ENCODE peak calls at places on chromosomes 6 and 20, in four cellular contexts. U is PC-9, X is mammary epithelial cell, R is tibial artery. V is an unnamed sample. For H3K4me1, the result is how much of the 10 kb centered on the place peaks cover.

GRCh38 chr6:116126032-116126431 is at the start of gene COL10A1:
- DNase-seq in U (no peak), X (no peak), R (no peak), V (no peak)

GRCh38 chr6:147614501-147614900 is 106.0 kb downstream of the SAMD5 start:
- DNase-seq in U (no peak), X (no peak), R (no peak), V (no peak)

GRCh38 chr6:52576392-52577021 is 353 bp downstream of the TRAM2 start:
- DNase-seq in U (peak), X (peak), R (peak), V (peak)

GRCh38 chr20:54475334-54476287 is at the start of gene DOK5:
- DNase-seq in U (no peak), X (peak), R (peak), V (peak)

GRCh38 chr20:32359633-32360332 is 1.7 kb downstream of the ASXL1 start:
- DNase-seq in U (no peak), X (peak), R (no peak), V (no peak)

GRCh38 chr6:21305827-21306469 is 287.6 kb upstream of the SOX4 start:
- DNase-seq in U (no peak), X (peak), R (no peak), V (no peak)

GRCh38 chr6:21507811-21508210 is 85.7 kb upstream of the SOX4 start:
- DNase-seq in U (no peak), X (peak), R (no peak), V (no peak)

GRCh38 chr6:125099211-125100017 is 54.2 kb upstream of the TPD52L1 start:
- DNase-seq in U (peak), X (peak), R (peak), V (peak)

GRCh38 chr20:40815156-40816038 is 126.4 kb upstream of the MAFB start:
- DNase-seq in U (no peak), X (no peak), R (no peak), V (no peak)

GRCh38 chr6:119052292-119052889 is 26.1 kb downstream of the FAM184A start:
- DNase-seq in U (no peak), X (no peak), R (no peak), V (no peak)

GRCh38 chr20:54129350-54129749 is 44.4 kb downstream of the CYP24A1 start:
- DNase-seq in U (no peak), X (no peak), R (no peak), V (no peak)

GRCh38 chr6:163826668-163827067 is 412.1 kb downstream of the QKI start:
- DNase-seq in U (no peak), X (no peak), R (no peak), V (no peak)

GRCh38 chr6:131061041-131061770 is 1.8 kb downstream of the EPB41L2 start:
- DNase-seq in U (no peak), X (no peak), R (no peak), V (no peak)

GRCh38 chr6:79421001-79421411 is 116.2 kb downstream of the LCA5 start:
- DNase-seq in U (no peak), X (peak), R (no peak), V (no peak)

GRCh38 chr6:142242269-142242668 is 59.5 kb upstream of the ADGRG6 start:
- DNase-seq in U (no peak), X (no peak), R (no peak), V (no peak)

GRCh38 chr6:6806793-6807518 is 218.4 kb downstream of the LY86 start:
- DNase-seq in U (peak), X (no peak), R (peak), V (peak)

GRCh38 chr6:90120327-90120726 is 176.3 kb downstream of the BACH2 start:
- DNase-seq in U (no peak), X (no peak), R (no peak), V (no peak)

GRCh38 chr6:117233146-117233545 is 32.2 kb upstream of the VGLL2 start:
- DNase-seq in U (no peak), X (no peak), R (no peak), V (no peak)

GRCh38 chr20:33501000-33501399 is 11.1 kb downstream of the CBFA2T2 start:
- DNase-seq in U (no peak), X (no peak), R (no peak), V (no peak)

GRCh38 chr20:60403105-60403741 is 445.0 kb downstream of the CDH26 start:
- DNase-seq in U (no peak), X (no peak), R (no peak), V (no peak)

GRCh38 chr6:79671605-79672266 is 40.6 kb downstream of the SH3BGRL2 start:
- DNase-seq in U (peak), X (peak), R (no peak), V (no peak)

GRCh38 chr6:113560908-113561307 is 296.2 kb upstream of the MARCKS start:
- DNase-seq in U (no peak), X (peak), R (no peak), V (no peak)

GRCh38 chr20:37567671-37568588 is 40.3 kb upstream of the BLCAP start:
- DNase-seq in U (no peak), X (no peak), R (no peak), V (no peak)

GRCh38 chr6:34418367-34418766 is 7.5 kb downstream of the RPS10 start:
- DNase-seq in U (no peak), X (no peak), R (no peak), V (no peak)

GRCh38 chr6:142551145-142551811 is 249.5 kb downstream of the ADGRG6 start:
- DNase-seq in U (peak), X (peak), R (no peak), V (no peak)

GRCh38 chr6:137708481-137708880 is 158.6 kb upstream of the TNFAIP3 start:
- DNase-seq in U (no peak), X (no peak), R (no peak), V (no peak)

GRCh38 chr20:13487202-13487601 is 151.5 kb downstream of the TASP1 start:
- DNase-seq in U (no peak), X (no peak), R (no peak), V (no peak)

GRCh38 chr20:60091284-60091683 is 133.1 kb downstream of the CDH26 start:
- DNase-seq in U (no peak), X (no peak), R (no peak), V (no peak)

GRCh38 chr6:119443993-119444641 is 94.6 kb upstream of the MAN1A1 start:
- DNase-seq in U (no peak), X (no peak), R (no peak), V (no peak)

GRCh38 chr20:52529856-52530255 is 338.3 kb upstream of the ZFP64 start:
- DNase-seq in U (no peak), X (no peak), R (no peak), V (no peak)

GRCh38 chr6:35298625-35299140 is 1.1 kb downstream of the DEF6 start:
- DNase-seq in U (no peak), X (no peak), R (no peak), V (no peak)

GRCh38 chr20:20205862-20206236 is 153.5 kb downstream of the CFAP61 start:
- DNase-seq in U (no peak), X (no peak), R (no peak), V (no peak)

GRCh38 chr6:30683980-30684338 is 2.5 kb downstream of the PPP1R18 start:
- DNase-seq in U (no peak), X (peak), R (no peak), V (no peak)

GRCh38 chr6:36649721-36650484 is 28.6 kb upstream of the CDKN1A start:
- DNase-seq in U (no peak), X (no peak), R (no peak), V (no peak)

GRCh38 chr6:128516514-128516898 is 3.9 kb downstream of the PTPRK start:
- DNase-seq in U (no peak), X (no peak), R (no peak), V (no peak)

DNA sequence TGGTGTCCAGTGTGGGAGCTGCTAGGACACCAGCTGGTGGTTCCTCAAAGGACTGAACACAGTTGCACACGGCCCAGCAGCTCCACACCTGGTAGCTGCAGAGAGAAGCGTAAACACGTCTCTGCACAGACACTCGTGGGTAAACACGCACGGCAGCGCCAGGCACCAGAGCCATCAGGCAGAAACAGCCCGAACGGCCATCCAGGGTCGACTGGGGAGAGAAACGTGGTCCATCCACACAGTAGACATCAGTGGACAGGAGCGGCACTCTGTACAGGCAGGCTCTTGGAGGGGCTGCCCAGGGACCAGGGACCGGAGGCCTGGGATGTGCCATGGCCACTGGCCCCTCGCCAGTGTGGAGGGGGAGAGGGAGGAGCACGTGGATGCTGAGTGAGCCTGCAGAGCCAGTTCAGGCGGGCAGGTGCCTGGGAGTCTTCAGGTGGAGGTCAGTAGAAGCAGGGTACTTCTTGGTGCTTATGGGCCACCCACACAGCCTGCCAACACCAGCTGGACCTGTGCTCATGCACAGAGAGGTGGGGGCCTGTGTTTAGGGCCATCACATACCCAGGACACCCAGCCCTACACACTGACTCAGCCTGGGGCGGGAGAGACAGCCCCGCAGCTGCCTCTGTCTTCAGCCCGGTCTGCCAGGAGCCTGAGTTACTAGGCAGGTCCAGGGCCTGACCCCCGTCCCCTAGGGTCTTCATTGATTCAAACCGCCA is 7.5 kb upstream of the LAMA5 start:
- DNase-seq in U (no peak), X (no peak), R (no peak), V (no peak)
- H3K4me1 ChIP-seq in U (under half), X (half or more), R (under half), V (under half)

GRCh38 chr6:106662458-106662857 is 33.1 kb downstream of the QRSL1 start:
- DNase-seq in U (peak), X (no peak), R (no peak), V (no peak)
- H3K4me1 ChIP-seq in U (under half), X (under half), R (under half), V (under half)

GRCh38 chr20:50534567-50534966 is 24.4 kb downstream of the PTPN1 start:
- DNase-seq in U (peak), X (no peak), R (no peak), V (no peak)

GRCh38 chr20:50535162-50535561 is 25.0 kb downstream of the PTPN1 start:
- DNase-seq in U (no peak), X (no peak), R (no peak), V (no peak)

GRCh38 chr20:50538276-50538675 is 28.1 kb downstream of the PTPN1 start:
- DNase-seq in U (no peak), X (no peak), R (no peak), V (no peak)

GRCh38 chr20:50536333-50536732 is 26.1 kb downstream of the PTPN1 start:
- DNase-seq in U (no peak), X (no peak), R (no peak), V (no peak)

GRCh38 chr20:50537546-50538201 is 27.5 kb downstream of the PTPN1 start:
- DNase-seq in U (no peak), X (no peak), R (no peak), V (no peak)
- H3K4me1 ChIP-seq in U (half or more), X (under half), R (under half), V (under half)

GRCh38 chr6:15440040-15440439 is 194.2 kb downstream of the JARID2 start:
- DNase-seq in U (no peak), X (no peak), R (no peak), V (no peak)
- H3K4me1 ChIP-seq in U (under half), X (under half), R (under half), V (under half)

DNA sequence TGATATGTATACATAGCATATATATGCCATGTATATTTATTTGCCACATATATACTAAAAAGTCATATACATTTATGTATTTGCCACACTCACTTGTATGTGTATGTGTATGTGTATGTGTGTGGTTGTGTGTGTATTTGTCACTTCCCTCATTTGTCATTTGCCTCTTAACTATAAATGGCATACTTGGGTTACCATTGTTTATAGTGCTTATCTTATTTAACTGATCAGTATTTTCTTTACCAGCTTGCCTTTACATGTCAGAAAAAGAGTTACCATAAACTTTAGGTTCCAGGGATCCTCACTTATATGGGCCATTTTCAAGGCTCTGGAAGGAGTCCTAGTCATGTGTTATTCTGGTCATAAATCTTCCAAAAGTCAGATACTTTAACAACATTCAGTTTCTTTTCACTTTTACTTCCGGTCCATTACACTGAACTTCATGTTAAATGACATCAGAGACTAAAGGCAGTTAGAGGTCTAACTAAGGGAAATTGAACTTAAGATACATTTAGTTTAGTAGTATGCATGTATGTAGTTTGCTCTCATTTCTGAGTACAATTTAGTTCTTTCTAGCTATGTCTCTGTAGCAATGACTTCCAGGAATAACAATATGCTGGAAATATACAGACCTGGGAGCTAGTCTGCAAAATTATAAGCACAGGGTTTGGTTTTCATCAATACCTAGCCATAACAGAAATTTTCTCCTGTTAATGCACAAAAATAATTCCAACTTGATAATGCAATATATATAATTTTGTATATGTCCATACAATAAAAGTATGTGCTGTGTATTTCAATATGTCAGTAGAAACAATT is 33.7 kb upstream of the HIVEP1 start:
- DNase-seq in U (no peak), X (no peak), R (no peak), V (no peak)
- H3K4me1 ChIP-seq in U (under half), X (under half), R (under half), V (under half)

GRCh38 chr6:56683882-56684281 is 41.2 kb upstream of the DST start:
- DNase-seq in U (peak), X (peak), R (peak), V (no peak)
- H3K4me1 ChIP-seq in U (under half), X (under half), R (under half), V (under half)

DNA sequence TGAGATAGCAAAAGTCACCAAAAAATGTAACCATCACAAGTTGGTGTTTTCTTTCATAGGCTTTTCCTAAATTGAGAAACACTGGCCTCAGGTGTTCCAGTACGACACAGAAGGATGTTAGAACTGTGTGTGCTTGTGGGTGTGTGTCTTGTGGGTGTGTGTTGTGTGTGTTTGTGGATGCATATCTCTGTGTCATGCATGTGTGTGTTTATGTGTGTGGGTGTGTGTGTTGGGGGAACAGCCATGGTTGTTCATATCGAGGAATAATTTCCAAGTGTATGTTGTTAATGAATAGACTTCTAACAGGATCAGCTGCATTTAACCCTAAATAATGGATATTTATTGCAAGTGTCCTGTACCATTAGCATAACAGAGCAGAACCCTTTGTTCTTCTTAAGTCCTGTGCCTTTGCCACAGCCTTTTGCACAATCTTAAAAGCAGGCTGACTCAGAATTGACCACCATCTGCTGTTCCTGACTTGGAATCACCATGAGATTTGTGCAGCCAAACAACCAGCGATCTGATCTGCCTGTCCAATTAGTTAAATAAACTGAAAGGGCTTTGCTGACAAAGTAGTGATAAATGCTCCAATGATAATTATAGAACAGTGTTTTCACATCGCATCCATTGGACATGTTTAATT is 7.7 kb downstream of the CD93 start:
- DNase-seq in U (no peak), X (no peak), R (no peak), V (no peak)
- H3K4me1 ChIP-seq in U (under half), X (under half), R (under half), V (under half)

DNA sequence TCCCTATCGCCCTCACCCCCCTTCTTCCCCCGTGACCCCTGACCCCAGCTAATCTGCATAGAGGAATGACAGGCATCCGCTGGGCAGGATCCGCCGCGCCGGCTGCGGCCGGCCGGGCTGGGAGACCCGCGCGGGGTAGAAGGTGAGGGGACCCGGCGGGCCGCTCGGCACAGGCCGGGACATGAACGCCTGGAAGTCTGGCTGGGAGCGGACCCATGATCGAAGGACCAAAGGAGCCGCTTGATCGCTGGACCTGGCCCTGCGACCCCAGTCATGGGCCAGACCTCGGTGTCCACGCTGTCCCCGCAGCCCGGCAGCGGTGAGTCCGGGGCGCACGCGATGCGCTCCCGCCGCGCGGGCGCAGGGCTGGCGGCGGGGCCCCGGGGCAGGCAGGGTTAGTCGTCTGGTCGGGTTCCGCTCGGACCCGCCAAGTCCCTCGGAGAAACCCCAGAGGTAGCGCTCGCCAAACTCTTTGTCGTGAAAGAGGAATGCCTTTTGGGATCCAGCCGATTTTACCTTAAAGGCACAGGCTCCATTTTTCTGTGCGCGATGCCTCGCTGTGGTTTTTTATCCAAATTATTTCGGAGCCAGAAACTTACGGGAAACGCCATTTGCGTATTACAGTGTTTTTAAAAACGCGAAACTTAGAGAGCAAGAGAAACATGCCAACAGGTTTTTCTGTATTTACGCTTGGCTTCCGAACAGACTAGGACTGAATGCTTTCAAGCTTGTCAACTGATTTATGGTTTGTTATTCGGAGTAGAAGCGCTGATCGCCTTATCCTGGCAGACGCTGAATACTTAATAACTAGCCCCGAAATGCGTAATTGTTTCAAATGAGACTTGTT is at the start of gene PHACTR2:
- DNase-seq in U (peak), X (peak), R (peak), V (peak)
- H3K4me1 ChIP-seq in U (half or more), X (under half), R (under half), V (under half)